ENCODE peak calls at places on chromosomes 3 and 15, in nine cellular contexts. One of them, this sample, is unnamed. For H3K4me1 and H3K27me3, the result is how much of the 10 kb centered on the place peaks cover.

GRCh38 chr3:25706213-25706612 is 41.5 kb upstream of the TOP2B start:
- DNase-seq in right cardiac atrium: no peak
- DNase-seq in neuronal stem cell: no peak
- DNase-seq in aorta: no peak
- DNase-seq in transverse colon: no peak
- DNase-seq in hepatocyte: no peak
- DNase-seq in SK-N-SH: no peak
- DNase-seq in GM23248: no peak
- DNase-seq in A673: no peak
- DNase-seq in this sample: no peak

GRCh38 chr15:63892794-63893441 is 59.2 kb upstream of the HERC1 start:
- DNase-seq in hepatocyte: no peak
- DNase-seq in right cardiac atrium: no peak
- DNase-seq in A673: no peak
- DNase-seq in GM23248: no peak
- DNase-seq in transverse colon: peak
- DNase-seq in SK-N-SH: no peak
- DNase-seq in neuronal stem cell: no peak
- DNase-seq in aorta: no peak
- DNase-seq in this sample: no peak

GRCh38 chr15:48520376-48521155 is 124.9 kb downstream of the FBN1 start:
- DNase-seq in SK-N-SH: no peak
- DNase-seq in A673: peak
- DNase-seq in transverse colon: no peak
- DNase-seq in right cardiac atrium: no peak
- DNase-seq in GM23248: no peak
- DNase-seq in neuronal stem cell: no peak
- DNase-seq in aorta: no peak
- DNase-seq in hepatocyte: no peak
- DNase-seq in this sample: peak

GRCh38 chr3:99846472-99846871 is 28.8 kb downstream of the CMSS1 start:
- DNase-seq in A673: peak
- DNase-seq in hepatocyte: no peak
- DNase-seq in right cardiac atrium: no peak
- DNase-seq in SK-N-SH: no peak
- DNase-seq in transverse colon: no peak
- DNase-seq in GM23248: peak
- DNase-seq in aorta: no peak
- DNase-seq in neuronal stem cell: no peak
- DNase-seq in this sample: no peak

GRCh38 chr3:103052236-103052830 is 617.5 kb downstream of the ZPLD1 start:
- DNase-seq in A673: peak
- DNase-seq in hepatocyte: peak
- DNase-seq in transverse colon: peak
- DNase-seq in neuronal stem cell: no peak
- DNase-seq in aorta: no peak
- DNase-seq in GM23248: peak
- DNase-seq in SK-N-SH: no peak
- DNase-seq in right cardiac atrium: peak
- DNase-seq in this sample: no peak

GRCh38 chr3:197468167-197468566 is 87.6 kb downstream of the BDH1 start:
- DNase-seq in neuronal stem cell: no peak
- DNase-seq in right cardiac atrium: no peak
- DNase-seq in GM23248: no peak
- DNase-seq in A673: no peak
- DNase-seq in aorta: no peak
- DNase-seq in transverse colon: no peak
- DNase-seq in hepatocyte: no peak
- DNase-seq in SK-N-SH: no peak
- DNase-seq in this sample: no peak

GRCh38 chr3:174023445-174023844 is 625.9 kb downstream of the NLGN1 start:
- DNase-seq in GM23248: no peak
- DNase-seq in right cardiac atrium: no peak
- DNase-seq in neuronal stem cell: no peak
- DNase-seq in A673: no peak
- DNase-seq in hepatocyte: no peak
- DNase-seq in aorta: no peak
- DNase-seq in SK-N-SH: no peak
- DNase-seq in transverse colon: no peak
- DNase-seq in this sample: no peak

GRCh38 chr3:48219543-48219942 is 3.8 kb upstream of the CAMP start:
- DNase-seq in right cardiac atrium: peak
- DNase-seq in aorta: no peak
- DNase-seq in transverse colon: no peak
- DNase-seq in GM23248: peak
- DNase-seq in neuronal stem cell: no peak
- DNase-seq in A673: no peak
- DNase-seq in SK-N-SH: no peak
- DNase-seq in hepatocyte: no peak
- DNase-seq in this sample: no peak

GRCh38 chr3:9701711-9702110 is 1.9 kb upstream of the CPNE9 start:
- DNase-seq in transverse colon: no peak
- DNase-seq in hepatocyte: no peak
- DNase-seq in A673: no peak
- DNase-seq in right cardiac atrium: no peak
- DNase-seq in SK-N-SH: no peak
- DNase-seq in GM23248: no peak
- DNase-seq in neuronal stem cell: no peak
- DNase-seq in aorta: no peak
- DNase-seq in this sample: no peak

GRCh38 chr3:9703736-9704342 is at the start of gene CPNE9:
- DNase-seq in GM23248: peak
- DNase-seq in right cardiac atrium: no peak
- DNase-seq in A673: no peak
- DNase-seq in neuronal stem cell: no peak
- DNase-seq in aorta: no peak
- DNase-seq in hepatocyte: no peak
- DNase-seq in transverse colon: no peak
- DNase-seq in SK-N-SH: peak
- DNase-seq in this sample: no peak

GRCh38 chr3:9701006-9701405 is 2.6 kb upstream of the CPNE9 start:
- DNase-seq in hepatocyte: no peak
- DNase-seq in right cardiac atrium: no peak
- DNase-seq in transverse colon: no peak
- DNase-seq in GM23248: no peak
- DNase-seq in neuronal stem cell: no peak
- DNase-seq in SK-N-SH: no peak
- DNase-seq in aorta: no peak
- DNase-seq in A673: no peak
- DNase-seq in this sample: peak

GRCh38 chr3:9703240-9703639 is 393 bp upstream of the CPNE9 start:
- DNase-seq in transverse colon: no peak
- DNase-seq in neuronal stem cell: no peak
- DNase-seq in right cardiac atrium: no peak
- DNase-seq in hepatocyte: no peak
- DNase-seq in GM23248: no peak
- DNase-seq in aorta: no peak
- DNase-seq in A673: no peak
- DNase-seq in SK-N-SH: no peak
- DNase-seq in this sample: no peak

GRCh38 chr3:9704343-9705322 is 1.0 kb downstream of the CPNE9 start:
- DNase-seq in transverse colon: peak
- DNase-seq in SK-N-SH: peak
- DNase-seq in right cardiac atrium: peak
- DNase-seq in neuronal stem cell: peak
- DNase-seq in hepatocyte: peak
- DNase-seq in aorta: peak
- DNase-seq in A673: peak
- DNase-seq in GM23248: peak
- DNase-seq in this sample: no peak
- H3K4me3 ChIP-seq in transverse colon: peak
- H3K4me3 ChIP-seq in SK-N-SH: peak
- H3K4me3 ChIP-seq in right cardiac atrium: no peak
- H3K4me3 ChIP-seq in neuronal stem cell: peak
- H3K4me3 ChIP-seq in hepatocyte: no peak
- H3K4me3 ChIP-seq in aorta: no peak
- H3K4me3 ChIP-seq in A673: peak
- H3K4me3 ChIP-seq in GM23248: peak
- H3K4me3 ChIP-seq in this sample: no peak

GRCh38 chr3:148791296-148791695 is 36.3 kb upstream of the CPB1 start:
- DNase-seq in A673: no peak
- DNase-seq in right cardiac atrium: no peak
- DNase-seq in neuronal stem cell: peak
- DNase-seq in hepatocyte: no peak
- DNase-seq in transverse colon: no peak
- DNase-seq in SK-N-SH: peak
- DNase-seq in aorta: no peak
- DNase-seq in GM23248: no peak
- DNase-seq in this sample: peak
- H3K4me1 ChIP-seq in A673: under half
- H3K4me1 ChIP-seq in right cardiac atrium: under half
- H3K4me1 ChIP-seq in neuronal stem cell: under half
- H3K4me1 ChIP-seq in hepatocyte: under half
- H3K4me1 ChIP-seq in transverse colon: under half
- H3K4me1 ChIP-seq in SK-N-SH: under half
- H3K4me1 ChIP-seq in aorta: under half
- H3K4me1 ChIP-seq in GM23248: under half
- H3K4me1 ChIP-seq in this sample: half or more

GRCh38 chr15:37112963-37113362 is 12.6 kb upstream of the MEIS2 start:
- DNase-seq in SK-N-SH: no peak
- DNase-seq in GM23248: no peak
- DNase-seq in hepatocyte: no peak
- DNase-seq in aorta: no peak
- DNase-seq in right cardiac atrium: no peak
- DNase-seq in transverse colon: no peak
- DNase-seq in A673: no peak
- DNase-seq in neuronal stem cell: no peak
- DNase-seq in this sample: no peak
- H3K27me3 ChIP-seq in SK-N-SH: under half
- H3K27me3 ChIP-seq in GM23248: under half
- H3K27me3 ChIP-seq in hepatocyte: half or more
- H3K27me3 ChIP-seq in aorta: under half
- H3K27me3 ChIP-seq in right cardiac atrium: under half
- H3K27me3 ChIP-seq in transverse colon: half or more
- H3K27me3 ChIP-seq in A673: under half
- H3K27me3 ChIP-seq in neuronal stem cell: under half
- H3K27me3 ChIP-seq in this sample: under half

GRCh38 chr3:23894166-23895061 is 22.4 kb downstream of the NKIRAS1 start:
- DNase-seq in right cardiac atrium: no peak
- DNase-seq in A673: no peak
- DNase-seq in hepatocyte: no peak
- DNase-seq in GM23248: no peak
- DNase-seq in aorta: no peak
- DNase-seq in transverse colon: no peak
- DNase-seq in SK-N-SH: no peak
- DNase-seq in neuronal stem cell: no peak
- DNase-seq in this sample: no peak
- H3K4me3 ChIP-seq in right cardiac atrium: no peak
- H3K4me3 ChIP-seq in A673: no peak
- H3K4me3 ChIP-seq in hepatocyte: no peak
- H3K4me3 ChIP-seq in GM23248: no peak
- H3K4me3 ChIP-seq in aorta: no peak
- H3K4me3 ChIP-seq in transverse colon: no peak
- H3K4me3 ChIP-seq in SK-N-SH: no peak
- H3K4me3 ChIP-seq in neuronal stem cell: no peak
- H3K4me3 ChIP-seq in this sample: no peak

DNA sequence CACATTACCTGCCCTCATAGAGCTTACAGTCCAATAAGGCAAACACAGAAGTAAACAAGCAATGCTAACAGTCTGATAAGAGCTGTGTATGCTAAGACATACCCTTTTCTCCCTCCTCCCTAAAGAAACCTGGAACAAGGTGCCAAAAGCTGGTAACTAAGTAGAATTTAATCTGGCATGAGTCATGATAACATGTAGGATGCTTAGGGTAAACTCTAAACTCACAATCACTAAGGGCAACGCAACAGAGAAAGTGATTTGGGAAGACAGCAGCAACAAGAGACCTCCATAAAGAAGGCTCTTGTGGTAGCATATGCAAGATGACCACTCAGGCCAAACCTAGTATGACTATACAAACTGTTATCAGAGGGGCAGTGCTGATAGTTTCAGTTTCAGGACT is 55.5 kb downstream of the MYO1E start:
- DNase-seq in neuronal stem cell: no peak
- DNase-seq in transverse colon: no peak
- DNase-seq in A673: no peak
- DNase-seq in GM23248: no peak
- DNase-seq in hepatocyte: no peak
- DNase-seq in aorta: no peak
- DNase-seq in SK-N-SH: no peak
- DNase-seq in right cardiac atrium: no peak
- DNase-seq in this sample: no peak
- H3K4me1 ChIP-seq in neuronal stem cell: under half
- H3K4me1 ChIP-seq in transverse colon: under half
- H3K4me1 ChIP-seq in A673: under half
- H3K4me1 ChIP-seq in GM23248: under half
- H3K4me1 ChIP-seq in hepatocyte: under half
- H3K4me1 ChIP-seq in aorta: under half
- H3K4me1 ChIP-seq in SK-N-SH: under half
- H3K4me1 ChIP-seq in right cardiac atrium: under half
- H3K4me1 ChIP-seq in this sample: under half

GRCh38 chr3:54818942-54819341 is 108.9 kb downstream of the LRTM1 start:
- DNase-seq in hepatocyte: no peak
- DNase-seq in right cardiac atrium: no peak
- DNase-seq in SK-N-SH: no peak
- DNase-seq in A673: no peak
- DNase-seq in aorta: no peak
- DNase-seq in GM23248: no peak
- DNase-seq in neuronal stem cell: no peak
- DNase-seq in transverse colon: no peak
- DNase-seq in this sample: no peak

GRCh38 chr3:54814224-54814623 is 113.6 kb downstream of the LRTM1 start:
- DNase-seq in transverse colon: no peak
- DNase-seq in SK-N-SH: no peak
- DNase-seq in aorta: no peak
- DNase-seq in GM23248: no peak
- DNase-seq in hepatocyte: no peak
- DNase-seq in neuronal stem cell: no peak
- DNase-seq in right cardiac atrium: no peak
- DNase-seq in A673: no peak
- DNase-seq in this sample: no peak

GRCh38 chr3:54817628-54818027 is 110.2 kb downstream of the LRTM1 start:
- DNase-seq in neuronal stem cell: no peak
- DNase-seq in right cardiac atrium: no peak
- DNase-seq in GM23248: peak
- DNase-seq in A673: no peak
- DNase-seq in transverse colon: no peak
- DNase-seq in SK-N-SH: no peak
- DNase-seq in hepatocyte: no peak
- DNase-seq in aorta: no peak
- DNase-seq in this sample: no peak

GRCh38 chr3:54822206-54822605 is 105.7 kb downstream of the LRTM1 start:
- DNase-seq in transverse colon: peak
- DNase-seq in GM23248: peak
- DNase-seq in neuronal stem cell: no peak
- DNase-seq in right cardiac atrium: no peak
- DNase-seq in aorta: no peak
- DNase-seq in A673: peak
- DNase-seq in SK-N-SH: no peak
- DNase-seq in hepatocyte: peak
- DNase-seq in this sample: no peak

DNA sequence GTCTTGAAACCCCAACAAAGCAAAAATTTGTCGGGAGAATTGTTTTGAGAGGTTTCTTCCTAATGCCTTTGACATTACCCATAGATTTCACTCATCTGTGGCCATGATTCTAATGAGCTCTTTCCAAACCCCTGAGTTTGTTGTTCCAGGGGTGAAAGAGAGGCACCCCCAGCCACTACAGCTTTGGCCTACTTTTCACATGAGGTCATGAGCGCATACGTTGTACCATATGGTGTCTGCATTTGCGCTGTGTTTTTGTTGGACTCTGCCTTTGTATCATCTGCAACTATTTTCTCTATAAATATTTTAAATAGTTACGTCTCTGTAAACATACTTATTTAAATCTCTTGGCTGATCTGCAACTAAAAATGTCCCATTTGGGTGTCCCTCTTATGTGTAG is 107.9 kb downstream of the LRTM1 start:
- DNase-seq in A673: no peak
- DNase-seq in hepatocyte: no peak
- DNase-seq in right cardiac atrium: no peak
- DNase-seq in transverse colon: no peak
- DNase-seq in aorta: no peak
- DNase-seq in GM23248: no peak
- DNase-seq in SK-N-SH: no peak
- DNase-seq in neuronal stem cell: no peak
- DNase-seq in this sample: no peak
- H3K27me3 ChIP-seq in A673: half or more
- H3K27me3 ChIP-seq in hepatocyte: under half
- H3K27me3 ChIP-seq in right cardiac atrium: under half
- H3K27me3 ChIP-seq in transverse colon: under half
- H3K27me3 ChIP-seq in aorta: under half
- H3K27me3 ChIP-seq in GM23248: under half
- H3K27me3 ChIP-seq in SK-N-SH: under half
- H3K27me3 ChIP-seq in neuronal stem cell: under half
- H3K27me3 ChIP-seq in this sample: under half